ENCODE peak calls at places on chromosomes 6 and 20, in nine cellular contexts. One of them, this sample, is unnamed.

GRCh38 chr6:44569931-44570385 is 182.5 kb downstream of the CDC5L start:
- DNase-seq in T-helper 1 cell: no peak
- DNase-seq in BE2C: no peak
- DNase-seq in T-cell: no peak
- DNase-seq in stimulated activated CD4-positive, alpha-beta T cell treated with anti-CD3 and anti-CD28 coated beads, TNF-alpha, amount 100 ng/mL, for 4 hours: no peak
- DNase-seq in heart left ventricle: peak
- DNase-seq in naive thymus-derived CD8-positive, alpha-beta T cell: no peak
- DNase-seq in uterus: no peak
- DNase-seq in EH: peak
- DNase-seq in this sample: no peak

GRCh38 chr20:58459058-58459743 is 56.0 kb downstream of the APCDD1L start:
- DNase-seq in EH: no peak
- DNase-seq in naive thymus-derived CD8-positive, alpha-beta T cell: no peak
- DNase-seq in stimulated activated CD4-positive, alpha-beta T cell treated with anti-CD3 and anti-CD28 coated beads, TNF-alpha, amount 100 ng/mL, for 4 hours: no peak
- DNase-seq in T-helper 1 cell: no peak
- DNase-seq in BE2C: peak
- DNase-seq in heart left ventricle: no peak
- DNase-seq in uterus: no peak
- DNase-seq in T-cell: no peak
- DNase-seq in this sample: no peak

GRCh38 chr20:13220194-13220856 is 749 bp upstream of the ISM1 start:
- DNase-seq in EH: peak
- DNase-seq in heart left ventricle: peak
- DNase-seq in naive thymus-derived CD8-positive, alpha-beta T cell: no peak
- DNase-seq in T-helper 1 cell: no peak
- DNase-seq in BE2C: peak
- DNase-seq in stimulated activated CD4-positive, alpha-beta T cell treated with anti-CD3 and anti-CD28 coated beads, TNF-alpha, amount 100 ng/mL, for 4 hours: peak
- DNase-seq in uterus: peak
- DNase-seq in T-cell: peak
- DNase-seq in this sample: peak

GRCh38 chr6:138685257-138685656 is 88.3 kb upstream of the CCDC28A start:
- DNase-seq in T-helper 1 cell: no peak
- DNase-seq in heart left ventricle: no peak
- DNase-seq in naive thymus-derived CD8-positive, alpha-beta T cell: no peak
- DNase-seq in EH: no peak
- DNase-seq in BE2C: no peak
- DNase-seq in uterus: no peak
- DNase-seq in T-cell: no peak
- DNase-seq in stimulated activated CD4-positive, alpha-beta T cell treated with anti-CD3 and anti-CD28 coated beads, TNF-alpha, amount 100 ng/mL, for 4 hours: no peak
- DNase-seq in this sample: no peak

GRCh38 chr6:9456241-9456658 is 958.6 kb downstream of the TFAP2A start:
- DNase-seq in T-helper 1 cell: no peak
- DNase-seq in T-cell: no peak
- DNase-seq in naive thymus-derived CD8-positive, alpha-beta T cell: no peak
- DNase-seq in BE2C: no peak
- DNase-seq in heart left ventricle: no peak
- DNase-seq in uterus: no peak
- DNase-seq in EH: no peak
- DNase-seq in stimulated activated CD4-positive, alpha-beta T cell treated with anti-CD3 and anti-CD28 coated beads, TNF-alpha, amount 100 ng/mL, for 4 hours: no peak
- DNase-seq in this sample: no peak

GRCh38 chr6:159116343-159116742 is 52.9 kb upstream of the FNDC1 start:
- DNase-seq in heart left ventricle: no peak
- DNase-seq in T-helper 1 cell: no peak
- DNase-seq in T-cell: no peak
- DNase-seq in uterus: no peak
- DNase-seq in BE2C: no peak
- DNase-seq in EH: no peak
- DNase-seq in stimulated activated CD4-positive, alpha-beta T cell treated with anti-CD3 and anti-CD28 coated beads, TNF-alpha, amount 100 ng/mL, for 4 hours: no peak
- DNase-seq in naive thymus-derived CD8-positive, alpha-beta T cell: no peak
- DNase-seq in this sample: no peak

GRCh38 chr20:61957961-61958715 is 107.5 kb downstream of the TAF4 start:
- DNase-seq in T-helper 1 cell: no peak
- DNase-seq in naive thymus-derived CD8-positive, alpha-beta T cell: no peak
- DNase-seq in BE2C: no peak
- DNase-seq in stimulated activated CD4-positive, alpha-beta T cell treated with anti-CD3 and anti-CD28 coated beads, TNF-alpha, amount 100 ng/mL, for 4 hours: no peak
- DNase-seq in uterus: no peak
- DNase-seq in T-cell: no peak
- DNase-seq in EH: no peak
- DNase-seq in heart left ventricle: no peak
- DNase-seq in this sample: no peak

GRCh38 chr6:169211881-169212280 is 41.8 kb downstream of the THBS2 start:
- DNase-seq in T-helper 1 cell: no peak
- DNase-seq in naive thymus-derived CD8-positive, alpha-beta T cell: no peak
- DNase-seq in uterus: no peak
- DNase-seq in heart left ventricle: no peak
- DNase-seq in T-cell: no peak
- DNase-seq in BE2C: no peak
- DNase-seq in stimulated activated CD4-positive, alpha-beta T cell treated with anti-CD3 and anti-CD28 coated beads, TNF-alpha, amount 100 ng/mL, for 4 hours: no peak
- DNase-seq in EH: peak
- DNase-seq in this sample: no peak

GRCh38 chr20:43667341-43668132 is 623 bp downstream of the MYBL2 start:
- DNase-seq in EH: peak
- DNase-seq in heart left ventricle: no peak
- DNase-seq in naive thymus-derived CD8-positive, alpha-beta T cell: peak
- DNase-seq in uterus: no peak
- DNase-seq in stimulated activated CD4-positive, alpha-beta T cell treated with anti-CD3 and anti-CD28 coated beads, TNF-alpha, amount 100 ng/mL, for 4 hours: no peak
- DNase-seq in T-cell: no peak
- DNase-seq in BE2C: peak
- DNase-seq in T-helper 1 cell: no peak
- DNase-seq in this sample: peak

GRCh38 chr6:141164042-141164748 is 968.5 kb upstream of the GJE1 start:
- DNase-seq in heart left ventricle: peak
- DNase-seq in BE2C: no peak
- DNase-seq in T-cell: no peak
- DNase-seq in EH: no peak
- DNase-seq in naive thymus-derived CD8-positive, alpha-beta T cell: no peak
- DNase-seq in stimulated activated CD4-positive, alpha-beta T cell treated with anti-CD3 and anti-CD28 coated beads, TNF-alpha, amount 100 ng/mL, for 4 hours: no peak
- DNase-seq in T-helper 1 cell: no peak
- DNase-seq in uterus: no peak
- DNase-seq in this sample: peak

GRCh38 chr6:37579444-37580067 is 79.9 kb upstream of the CCDC167 start:
- DNase-seq in uterus: no peak
- DNase-seq in EH: no peak
- DNase-seq in T-helper 1 cell: no peak
- DNase-seq in heart left ventricle: no peak
- DNase-seq in T-cell: no peak
- DNase-seq in stimulated activated CD4-positive, alpha-beta T cell treated with anti-CD3 and anti-CD28 coated beads, TNF-alpha, amount 100 ng/mL, for 4 hours: no peak
- DNase-seq in naive thymus-derived CD8-positive, alpha-beta T cell: no peak
- DNase-seq in BE2C: no peak
- DNase-seq in this sample: no peak

GRCh38 chr6:37127961-37128862 is 41.7 kb upstream of the PIM1 start:
- DNase-seq in stimulated activated CD4-positive, alpha-beta T cell treated with anti-CD3 and anti-CD28 coated beads, TNF-alpha, amount 100 ng/mL, for 4 hours: no peak
- DNase-seq in uterus: no peak
- DNase-seq in EH: peak
- DNase-seq in T-cell: no peak
- DNase-seq in naive thymus-derived CD8-positive, alpha-beta T cell: no peak
- DNase-seq in heart left ventricle: peak
- DNase-seq in T-helper 1 cell: no peak
- DNase-seq in BE2C: no peak
- DNase-seq in this sample: no peak

GRCh38 chr20:45611054-45611453 is 18.5 kb upstream of the WFDC10A start:
- DNase-seq in BE2C: no peak
- DNase-seq in T-helper 1 cell: no peak
- DNase-seq in T-cell: no peak
- DNase-seq in naive thymus-derived CD8-positive, alpha-beta T cell: no peak
- DNase-seq in stimulated activated CD4-positive, alpha-beta T cell treated with anti-CD3 and anti-CD28 coated beads, TNF-alpha, amount 100 ng/mL, for 4 hours: no peak
- DNase-seq in EH: peak
- DNase-seq in heart left ventricle: no peak
- DNase-seq in uterus: no peak
- DNase-seq in this sample: no peak

GRCh38 chr6:166419268-166419667 is 36.5 kb upstream of the MPC1 start:
- DNase-seq in T-cell: peak
- DNase-seq in BE2C: no peak
- DNase-seq in T-helper 1 cell: peak
- DNase-seq in uterus: no peak
- DNase-seq in naive thymus-derived CD8-positive, alpha-beta T cell: peak
- DNase-seq in stimulated activated CD4-positive, alpha-beta T cell treated with anti-CD3 and anti-CD28 coated beads, TNF-alpha, amount 100 ng/mL, for 4 hours: no peak
- DNase-seq in EH: peak
- DNase-seq in heart left ventricle: no peak
- DNase-seq in this sample: no peak

GRCh38 chr6:6930223-6930880 is 177.4 kb upstream of the RREB1 start:
- DNase-seq in heart left ventricle: no peak
- DNase-seq in T-helper 1 cell: no peak
- DNase-seq in BE2C: no peak
- DNase-seq in T-cell: no peak
- DNase-seq in uterus: no peak
- DNase-seq in EH: no peak
- DNase-seq in stimulated activated CD4-positive, alpha-beta T cell treated with anti-CD3 and anti-CD28 coated beads, TNF-alpha, amount 100 ng/mL, for 4 hours: no peak
- DNase-seq in naive thymus-derived CD8-positive, alpha-beta T cell: no peak
- DNase-seq in this sample: no peak

GRCh38 chr20:18224968-18225568 is 63.3 kb upstream of the ZNF133 start:
- DNase-seq in heart left ventricle: peak
- DNase-seq in BE2C: peak
- DNase-seq in naive thymus-derived CD8-positive, alpha-beta T cell: no peak
- DNase-seq in EH: peak
- DNase-seq in uterus: no peak
- DNase-seq in stimulated activated CD4-positive, alpha-beta T cell treated with anti-CD3 and anti-CD28 coated beads, TNF-alpha, amount 100 ng/mL, for 4 hours: no peak
- DNase-seq in T-cell: no peak
- DNase-seq in T-helper 1 cell: no peak
- DNase-seq in this sample: peak

GRCh38 chr6:166624275-166624674 is 2.8 kb downstream of the RPS6KA2 start:
- DNase-seq in naive thymus-derived CD8-positive, alpha-beta T cell: no peak
- DNase-seq in uterus: no peak
- DNase-seq in T-cell: no peak
- DNase-seq in heart left ventricle: peak
- DNase-seq in stimulated activated CD4-positive, alpha-beta T cell treated with anti-CD3 and anti-CD28 coated beads, TNF-alpha, amount 100 ng/mL, for 4 hours: no peak
- DNase-seq in T-helper 1 cell: no peak
- DNase-seq in BE2C: no peak
- DNase-seq in EH: peak
- DNase-seq in this sample: no peak

GRCh38 chr6:137248702-137249101 is 29.5 kb upstream of the IFNGR1 start:
- DNase-seq in uterus: no peak
- DNase-seq in BE2C: no peak
- DNase-seq in T-cell: no peak
- DNase-seq in EH: no peak
- DNase-seq in stimulated activated CD4-positive, alpha-beta T cell treated with anti-CD3 and anti-CD28 coated beads, TNF-alpha, amount 100 ng/mL, for 4 hours: no peak
- DNase-seq in naive thymus-derived CD8-positive, alpha-beta T cell: no peak
- DNase-seq in T-helper 1 cell: no peak
- DNase-seq in heart left ventricle: no peak
- DNase-seq in this sample: no peak

GRCh38 chr6:145531032-145531431 is 204.3 kb downstream of the EPM2A start:
- DNase-seq in T-cell: no peak
- DNase-seq in BE2C: no peak
- DNase-seq in EH: no peak
- DNase-seq in heart left ventricle: no peak
- DNase-seq in naive thymus-derived CD8-positive, alpha-beta T cell: no peak
- DNase-seq in uterus: no peak
- DNase-seq in T-helper 1 cell: no peak
- DNase-seq in stimulated activated CD4-positive, alpha-beta T cell treated with anti-CD3 and anti-CD28 coated beads, TNF-alpha, amount 100 ng/mL, for 4 hours: no peak
- DNase-seq in this sample: no peak

GRCh38 chr20:59428441-59429205 is 128.2 kb downstream of the EDN3 start:
- DNase-seq in naive thymus-derived CD8-positive, alpha-beta T cell: no peak
- DNase-seq in T-helper 1 cell: no peak
- DNase-seq in heart left ventricle: no peak
- DNase-seq in uterus: no peak
- DNase-seq in BE2C: no peak
- DNase-seq in T-cell: no peak
- DNase-seq in stimulated activated CD4-positive, alpha-beta T cell treated with anti-CD3 and anti-CD28 coated beads, TNF-alpha, amount 100 ng/mL, for 4 hours: no peak
- DNase-seq in EH: no peak
- DNase-seq in this sample: no peak

GRCh38 chr6:79601020-79601609 is 30.0 kb upstream of the SH3BGRL2 start:
- DNase-seq in uterus: no peak
- DNase-seq in EH: peak
- DNase-seq in T-helper 1 cell: no peak
- DNase-seq in T-cell: no peak
- DNase-seq in heart left ventricle: no peak
- DNase-seq in stimulated activated CD4-positive, alpha-beta T cell treated with anti-CD3 and anti-CD28 coated beads, TNF-alpha, amount 100 ng/mL, for 4 hours: no peak
- DNase-seq in naive thymus-derived CD8-positive, alpha-beta T cell: no peak
- DNase-seq in BE2C: no peak
- DNase-seq in this sample: peak

This sample was measured in body of pancreas.